ENCODE peak calls at places on chromosomes 5 and 9, in eight cellular contexts. One of them, this sample, is unnamed.

GRCh38 chr9:125126019-125126746 is 17.1 kb downstream of the SCAI start:
- DNase-seq in epithelial cell of esophagus: peak; percentile 80
- DNase-seq in stimulated activated CD8-positive, alpha-beta memory T cell treated with anti-CD3 and anti-CD28 coated beads, Interleukin-7, amount 100 ng/mL, for 24 hours: peak; percentile 55
- DNase-seq in NCI-H2107: peak; percentile 5
- DNase-seq in endothelial cell: no peak
- DNase-seq in fibroblast of the conjunctiva: peak; percentile 98
- DNase-seq in transverse colon: peak; percentile 70
- DNase-seq in H54: peak; percentile 95
- DNase-seq in this sample: peak; percentile 34

GRCh38 chr9:38318755-38319495 is 73.6 kb upstream of the ALDH1B1 start:
- DNase-seq in epithelial cell of esophagus: peak; percentile 61
- DNase-seq in stimulated activated CD8-positive, alpha-beta memory T cell treated with anti-CD3 and anti-CD28 coated beads, Interleukin-7, amount 100 ng/mL, for 24 hours: no peak
- DNase-seq in NCI-H2107: no peak
- DNase-seq in endothelial cell: no peak
- DNase-seq in fibroblast of the conjunctiva: peak; percentile 23
- DNase-seq in transverse colon: peak; percentile 9
- DNase-seq in H54: no peak
- DNase-seq in this sample: no peak

GRCh38 chr5:176542135-176542595 is 5.0 kb upstream of the RNF44 start:
- DNase-seq in epithelial cell of esophagus: no peak
- DNase-seq in stimulated activated CD8-positive, alpha-beta memory T cell treated with anti-CD3 and anti-CD28 coated beads, Interleukin-7, amount 100 ng/mL, for 24 hours: no peak
- DNase-seq in NCI-H2107: no peak
- DNase-seq in endothelial cell: no peak
- DNase-seq in fibroblast of the conjunctiva: no peak
- DNase-seq in transverse colon: peak; percentile 82
- DNase-seq in H54: no peak
- DNase-seq in this sample: no peak

GRCh38 chr5:89282038-89282831 is 399.3 kb upstream of the MEF2C start:
- DNase-seq in epithelial cell of esophagus: no peak
- DNase-seq in stimulated activated CD8-positive, alpha-beta memory T cell treated with anti-CD3 and anti-CD28 coated beads, Interleukin-7, amount 100 ng/mL, for 24 hours: no peak
- DNase-seq in NCI-H2107: no peak
- DNase-seq in endothelial cell: no peak
- DNase-seq in fibroblast of the conjunctiva: no peak
- DNase-seq in transverse colon: no peak
- DNase-seq in H54: no peak
- DNase-seq in this sample: no peak

GRCh38 chr9:135797507-135798302 is 95.7 kb downstream of the KCNT1 start:
- DNase-seq in epithelial cell of esophagus: peak; percentile 17
- DNase-seq in stimulated activated CD8-positive, alpha-beta memory T cell treated with anti-CD3 and anti-CD28 coated beads, Interleukin-7, amount 100 ng/mL, for 24 hours: no peak
- DNase-seq in NCI-H2107: no peak
- DNase-seq in endothelial cell: peak; percentile 81
- DNase-seq in fibroblast of the conjunctiva: peak; percentile 13
- DNase-seq in transverse colon: no peak
- DNase-seq in H54: peak; percentile 95
- DNase-seq in this sample: peak; percentile 71

GRCh38 chr9:90607701-90608122 is 34.9 kb downstream of the DIRAS2 start:
- DNase-seq in epithelial cell of esophagus: no peak
- DNase-seq in stimulated activated CD8-positive, alpha-beta memory T cell treated with anti-CD3 and anti-CD28 coated beads, Interleukin-7, amount 100 ng/mL, for 24 hours: no peak
- DNase-seq in NCI-H2107: no peak
- DNase-seq in endothelial cell: no peak
- DNase-seq in fibroblast of the conjunctiva: no peak
- DNase-seq in transverse colon: no peak
- DNase-seq in H54: no peak
- DNase-seq in this sample: no peak

GRCh38 chr5:16806691-16807433 is 129.2 kb downstream of the MYO10 start:
- DNase-seq in epithelial cell of esophagus: no peak
- DNase-seq in stimulated activated CD8-positive, alpha-beta memory T cell treated with anti-CD3 and anti-CD28 coated beads, Interleukin-7, amount 100 ng/mL, for 24 hours: no peak
- DNase-seq in NCI-H2107: no peak
- DNase-seq in endothelial cell: no peak
- DNase-seq in fibroblast of the conjunctiva: no peak
- DNase-seq in transverse colon: no peak
- DNase-seq in H54: no peak
- DNase-seq in this sample: no peak

GRCh38 chr5:181121675-181122561 is 9.1 kb downstream of the OR2V1 start:
- DNase-seq in epithelial cell of esophagus: no peak
- DNase-seq in stimulated activated CD8-positive, alpha-beta memory T cell treated with anti-CD3 and anti-CD28 coated beads, Interleukin-7, amount 100 ng/mL, for 24 hours: no peak
- DNase-seq in NCI-H2107: no peak
- DNase-seq in endothelial cell: no peak
- DNase-seq in fibroblast of the conjunctiva: no peak
- DNase-seq in transverse colon: no peak
- DNase-seq in H54: no peak
- DNase-seq in this sample: no peak

GRCh38 chr9:107410045-107410819 is 79.3 kb downstream of the KLF4 start:
- DNase-seq in epithelial cell of esophagus: peak; percentile 83
- DNase-seq in stimulated activated CD8-positive, alpha-beta memory T cell treated with anti-CD3 and anti-CD28 coated beads, Interleukin-7, amount 100 ng/mL, for 24 hours: no peak
- DNase-seq in NCI-H2107: no peak
- DNase-seq in endothelial cell: no peak
- DNase-seq in fibroblast of the conjunctiva: no peak
- DNase-seq in transverse colon: no peak
- DNase-seq in H54: no peak
- DNase-seq in this sample: no peak

GRCh38 chr9:4760122-4760521 is 19.1 kb upstream of the AK3 start:
- DNase-seq in epithelial cell of esophagus: no peak
- DNase-seq in stimulated activated CD8-positive, alpha-beta memory T cell treated with anti-CD3 and anti-CD28 coated beads, Interleukin-7, amount 100 ng/mL, for 24 hours: no peak
- DNase-seq in NCI-H2107: no peak
- DNase-seq in endothelial cell: no peak
- DNase-seq in fibroblast of the conjunctiva: no peak
- DNase-seq in transverse colon: no peak
- DNase-seq in H54: no peak
- DNase-seq in this sample: no peak

GRCh38 chr9:132878695-132879064 is at the start of gene SPACA9:
- DNase-seq in epithelial cell of esophagus: peak; percentile 49
- DNase-seq in stimulated activated CD8-positive, alpha-beta memory T cell treated with anti-CD3 and anti-CD28 coated beads, Interleukin-7, amount 100 ng/mL, for 24 hours: no peak
- DNase-seq in NCI-H2107: no peak
- DNase-seq in endothelial cell: peak; percentile 61
- DNase-seq in fibroblast of the conjunctiva: peak; percentile 46
- DNase-seq in transverse colon: peak; percentile 72
- DNase-seq in H54: peak; percentile 73
- DNase-seq in this sample: peak; percentile 81

GRCh38 chr9:135085830-135086546 is 1.5 kb upstream of the OLFM1 start:
- DNase-seq in epithelial cell of esophagus: peak; percentile 11
- DNase-seq in stimulated activated CD8-positive, alpha-beta memory T cell treated with anti-CD3 and anti-CD28 coated beads, Interleukin-7, amount 100 ng/mL, for 24 hours: peak; percentile 13
- DNase-seq in NCI-H2107: peak; percentile 33
- DNase-seq in endothelial cell: peak; percentile 92
- DNase-seq in fibroblast of the conjunctiva: peak; percentile 29
- DNase-seq in transverse colon: peak; percentile 76
- DNase-seq in H54: peak; percentile 96
- DNase-seq in this sample: peak; percentile 90

GRCh38 chr5:1266791-1267190 is 28.1 kb downstream of the TERT start:
- DNase-seq in epithelial cell of esophagus: no peak
- DNase-seq in stimulated activated CD8-positive, alpha-beta memory T cell treated with anti-CD3 and anti-CD28 coated beads, Interleukin-7, amount 100 ng/mL, for 24 hours: no peak
- DNase-seq in NCI-H2107: no peak
- DNase-seq in endothelial cell: no peak
- DNase-seq in fibroblast of the conjunctiva: no peak
- DNase-seq in transverse colon: no peak
- DNase-seq in H54: no peak
- DNase-seq in this sample: no peak

GRCh38 chr5:123265551-123265950 is 157.7 kb downstream of the CEP120 start:
- DNase-seq in epithelial cell of esophagus: peak; percentile 14
- DNase-seq in stimulated activated CD8-positive, alpha-beta memory T cell treated with anti-CD3 and anti-CD28 coated beads, Interleukin-7, amount 100 ng/mL, for 24 hours: no peak
- DNase-seq in NCI-H2107: no peak
- DNase-seq in endothelial cell: no peak
- DNase-seq in fibroblast of the conjunctiva: no peak
- DNase-seq in transverse colon: no peak
- DNase-seq in H54: no peak
- DNase-seq in this sample: no peak

GRCh38 chr5:59126665-59127354 is 543.9 kb downstream of the RAB3C start:
- DNase-seq in epithelial cell of esophagus: no peak
- DNase-seq in stimulated activated CD8-positive, alpha-beta memory T cell treated with anti-CD3 and anti-CD28 coated beads, Interleukin-7, amount 100 ng/mL, for 24 hours: no peak
- DNase-seq in NCI-H2107: no peak
- DNase-seq in endothelial cell: no peak
- DNase-seq in fibroblast of the conjunctiva: no peak
- DNase-seq in transverse colon: no peak
- DNase-seq in H54: no peak
- DNase-seq in this sample: no peak

GRCh38 chr9:96219615-96220257 is 82.2 kb downstream of the HSD17B3 start:
- DNase-seq in epithelial cell of esophagus: peak; percentile 29
- DNase-seq in stimulated activated CD8-positive, alpha-beta memory T cell treated with anti-CD3 and anti-CD28 coated beads, Interleukin-7, amount 100 ng/mL, for 24 hours: peak; percentile 14
- DNase-seq in NCI-H2107: no peak
- DNase-seq in endothelial cell: peak; percentile 30
- DNase-seq in fibroblast of the conjunctiva: no peak
- DNase-seq in transverse colon: peak; percentile 35
- DNase-seq in H54: no peak
- DNase-seq in this sample: peak; percentile 48

GRCh38 chr9:129619787-129620668 is 873 bp downstream of the C9orf50 start:
- DNase-seq in epithelial cell of esophagus: peak; percentile 31
- DNase-seq in stimulated activated CD8-positive, alpha-beta memory T cell treated with anti-CD3 and anti-CD28 coated beads, Interleukin-7, amount 100 ng/mL, for 24 hours: no peak
- DNase-seq in NCI-H2107: no peak
- DNase-seq in endothelial cell: no peak
- DNase-seq in fibroblast of the conjunctiva: no peak
- DNase-seq in transverse colon: no peak
- DNase-seq in H54: no peak
- DNase-seq in this sample: no peak

GRCh38 chr5:167626341-167627118 is 664.9 kb upstream of the WWC1 start:
- DNase-seq in epithelial cell of esophagus: peak; percentile 55
- DNase-seq in stimulated activated CD8-positive, alpha-beta memory T cell treated with anti-CD3 and anti-CD28 coated beads, Interleukin-7, amount 100 ng/mL, for 24 hours: no peak
- DNase-seq in NCI-H2107: no peak
- DNase-seq in endothelial cell: no peak
- DNase-seq in fibroblast of the conjunctiva: no peak
- DNase-seq in transverse colon: no peak
- DNase-seq in H54: no peak
- DNase-seq in this sample: no peak

GRCh38 chr5:68251386-68251785 is 35.8 kb downstream of the PIK3R1 start:
- DNase-seq in epithelial cell of esophagus: peak; percentile 42
- DNase-seq in stimulated activated CD8-positive, alpha-beta memory T cell treated with anti-CD3 and anti-CD28 coated beads, Interleukin-7, amount 100 ng/mL, for 24 hours: peak; percentile 52
- DNase-seq in NCI-H2107: no peak
- DNase-seq in endothelial cell: no peak
- DNase-seq in fibroblast of the conjunctiva: no peak
- DNase-seq in transverse colon: no peak
- DNase-seq in H54: no peak
- DNase-seq in this sample: peak; percentile 40

GRCh38 chr9:4082948-4083347 is 216.9 kb downstream of the GLIS3 start:
- DNase-seq in epithelial cell of esophagus: no peak
- DNase-seq in stimulated activated CD8-positive, alpha-beta memory T cell treated with anti-CD3 and anti-CD28 coated beads, Interleukin-7, amount 100 ng/mL, for 24 hours: no peak
- DNase-seq in NCI-H2107: no peak
- DNase-seq in endothelial cell: no peak
- DNase-seq in fibroblast of the conjunctiva: no peak
- DNase-seq in transverse colon: no peak
- DNase-seq in H54: no peak
- DNase-seq in this sample: no peak

GRCh38 chr9:69981686-69982450 is 61.8 kb upstream of the MAMDC2 start:
- DNase-seq in epithelial cell of esophagus: peak; percentile 64
- DNase-seq in stimulated activated CD8-positive, alpha-beta memory T cell treated with anti-CD3 and anti-CD28 coated beads, Interleukin-7, amount 100 ng/mL, for 24 hours: no peak
- DNase-seq in NCI-H2107: no peak
- DNase-seq in endothelial cell: no peak
- DNase-seq in fibroblast of the conjunctiva: no peak
- DNase-seq in transverse colon: no peak
- DNase-seq in H54: peak; percentile 44
- DNase-seq in this sample: peak; percentile 21

GRCh38 chr5:84249918-84250635 is 134.6 kb downstream of the EDIL3 start:
- DNase-seq in epithelial cell of esophagus: peak; percentile 62
- DNase-seq in stimulated activated CD8-positive, alpha-beta memory T cell treated with anti-CD3 and anti-CD28 coated beads, Interleukin-7, amount 100 ng/mL, for 24 hours: no peak
- DNase-seq in NCI-H2107: no peak
- DNase-seq in endothelial cell: peak; percentile 6
- DNase-seq in fibroblast of the conjunctiva: peak; percentile 33
- DNase-seq in transverse colon: no peak
- DNase-seq in H54: peak; percentile 38
- DNase-seq in this sample: peak; percentile 46

GRCh38 chr5:52041843-52042242 is 658.6 kb downstream of the ISL1 start:
- DNase-seq in epithelial cell of esophagus: no peak
- DNase-seq in stimulated activated CD8-positive, alpha-beta memory T cell treated with anti-CD3 and anti-CD28 coated beads, Interleukin-7, amount 100 ng/mL, for 24 hours: no peak
- DNase-seq in NCI-H2107: no peak
- DNase-seq in endothelial cell: no peak
- DNase-seq in fibroblast of the conjunctiva: no peak
- DNase-seq in transverse colon: no peak
- DNase-seq in H54: no peak
- DNase-seq in this sample: no peak

GRCh38 chr5:68126871-68127270 is 88.7 kb upstream of the PIK3R1 start:
- DNase-seq in epithelial cell of esophagus: peak; percentile 50
- DNase-seq in stimulated activated CD8-positive, alpha-beta memory T cell treated with anti-CD3 and anti-CD28 coated beads, Interleukin-7, amount 100 ng/mL, for 24 hours: no peak
- DNase-seq in NCI-H2107: no peak
- DNase-seq in endothelial cell: no peak
- DNase-seq in fibroblast of the conjunctiva: no peak
- DNase-seq in transverse colon: no peak
- DNase-seq in H54: no peak
- DNase-seq in this sample: no peak

GRCh38 chr9:98962181-98962560 is 18.5 kb downstream of the COL15A1 start:
- DNase-seq in epithelial cell of esophagus: no peak
- DNase-seq in stimulated activated CD8-positive, alpha-beta memory T cell treated with anti-CD3 and anti-CD28 coated beads, Interleukin-7, amount 100 ng/mL, for 24 hours: no peak
- DNase-seq in NCI-H2107: no peak
- DNase-seq in endothelial cell: no peak
- DNase-seq in fibroblast of the conjunctiva: no peak
- DNase-seq in transverse colon: no peak
- DNase-seq in H54: no peak
- DNase-seq in this sample: no peak

GRCh38 chr9:34991833-34992375 is 2.4 kb downstream of the DNAJB5 start:
- DNase-seq in epithelial cell of esophagus: peak; percentile 56
- DNase-seq in stimulated activated CD8-positive, alpha-beta memory T cell treated with anti-CD3 and anti-CD28 coated beads, Interleukin-7, amount 100 ng/mL, for 24 hours: no peak
- DNase-seq in NCI-H2107: no peak
- DNase-seq in endothelial cell: no peak
- DNase-seq in fibroblast of the conjunctiva: no peak
- DNase-seq in transverse colon: no peak
- DNase-seq in H54: peak; percentile 24
- DNase-seq in this sample: peak; percentile 52

GRCh38 chr9:105344283-105344682 is 99.8 kb downstream of the SLC44A1 start:
- DNase-seq in epithelial cell of esophagus: no peak
- DNase-seq in stimulated activated CD8-positive, alpha-beta memory T cell treated with anti-CD3 and anti-CD28 coated beads, Interleukin-7, amount 100 ng/mL, for 24 hours: no peak
- DNase-seq in NCI-H2107: no peak
- DNase-seq in endothelial cell: no peak
- DNase-seq in fibroblast of the conjunctiva: no peak
- DNase-seq in transverse colon: no peak
- DNase-seq in H54: no peak
- DNase-seq in this sample: no peak

GRCh38 chr9:131398204-131398603 is 4.3 kb downstream of the PRRC2B start:
- DNase-seq in epithelial cell of esophagus: no peak
- DNase-seq in stimulated activated CD8-positive, alpha-beta memory T cell treated with anti-CD3 and anti-CD28 coated beads, Interleukin-7, amount 100 ng/mL, for 24 hours: no peak
- DNase-seq in NCI-H2107: no peak
- DNase-seq in endothelial cell: no peak
- DNase-seq in fibroblast of the conjunctiva: no peak
- DNase-seq in transverse colon: peak; percentile 45
- DNase-seq in H54: no peak
- DNase-seq in this sample: no peak

GRCh38 chr9:109182940-109183798 is 16.1 kb upstream of the FRRS1L start:
- DNase-seq in epithelial cell of esophagus: peak; percentile 51
- DNase-seq in stimulated activated CD8-positive, alpha-beta memory T cell treated with anti-CD3 and anti-CD28 coated beads, Interleukin-7, amount 100 ng/mL, for 24 hours: no peak
- DNase-seq in NCI-H2107: no peak
- DNase-seq in endothelial cell: peak; percentile 59
- DNase-seq in fibroblast of the conjunctiva: no peak
- DNase-seq in transverse colon: peak; percentile 30
- DNase-seq in H54: peak; percentile 68
- DNase-seq in this sample: peak; percentile 64

GRCh38 chr5:142472306-142472951 is 147.6 kb upstream of the SPRY4 start:
- DNase-seq in epithelial cell of esophagus: peak; percentile 95
- DNase-seq in stimulated activated CD8-positive, alpha-beta memory T cell treated with anti-CD3 and anti-CD28 coated beads, Interleukin-7, amount 100 ng/mL, for 24 hours: peak; percentile 2
- DNase-seq in NCI-H2107: no peak
- DNase-seq in endothelial cell: no peak
- DNase-seq in fibroblast of the conjunctiva: peak; percentile 66
- DNase-seq in transverse colon: no peak
- DNase-seq in H54: peak; percentile 85
- DNase-seq in this sample: peak; percentile 95

GRCh38 chr9:37369671-37370070 is 52.8 kb upstream of the GRHPR start:
- DNase-seq in epithelial cell of esophagus: no peak
- DNase-seq in stimulated activated CD8-positive, alpha-beta memory T cell treated with anti-CD3 and anti-CD28 coated beads, Interleukin-7, amount 100 ng/mL, for 24 hours: no peak
- DNase-seq in NCI-H2107: no peak
- DNase-seq in endothelial cell: no peak
- DNase-seq in fibroblast of the conjunctiva: no peak
- DNase-seq in transverse colon: no peak
- DNase-seq in H54: no peak
- DNase-seq in this sample: no peak

This sample was measured in RWPE1.